ENCODE peak calls at places on chromosomes 7 and 10, in nine cellular contexts. E is transverse colon, G is esophagus muscularis mucosa, V is IMR-90, H is spleen, S is suprapubic skin, T is stomach, F is A549, X is HCT116. Q is an unnamed sample.
A peak's percentile ranks its signal among the peaks of the same experiment; 100 is the strongest.

GRCh38 chr10:17029581-17030271 is 99.9 kb downstream of the CUBN start:
- DNase-seq in G (peak; percentile 93), F (peak; percentile 41), E (peak; percentile 66), S (peak; percentile 85), V (peak; percentile 87), H (peak; percentile 82), T (peak; percentile 38), X (peak; percentile 52), Q (peak; percentile 65)

GRCh38 chr7:82429408-82429807 is 14.2 kb downstream of the CACNA2D1 start:
- DNase-seq in H (no peak), X (no peak), T (no peak), S (no peak), E (no peak), F (no peak), G (no peak), V (no peak), Q (no peak)

GRCh38 chr7:134710854-134711624 is 64.4 kb downstream of the BPGM start:
- DNase-seq in S (no peak), V (peak; percentile 43), G (no peak), F (no peak), X (no peak), E (no peak), H (no peak), T (no peak), Q (no peak)

GRCh38 chr7:66326501-66327180 is 121.5 kb downstream of the TPST1 start:
- DNase-seq in V (peak; percentile 96), X (no peak), T (no peak), E (no peak), G (no peak), F (no peak), S (no peak), H (no peak), Q (no peak)

GRCh38 chr10:30386801-30387588 is 37.9 kb upstream of the MTPAP start:
- DNase-seq in F (no peak), T (no peak), E (no peak), X (no peak), V (no peak), S (no peak), G (no peak), H (no peak), Q (no peak)

GRCh38 chr10:120776442-120776841 is 74.7 kb upstream of the WDR11 start:
- DNase-seq in E (no peak), F (no peak), H (no peak), V (no peak), G (peak; percentile 70), S (no peak), T (no peak), X (no peak), Q (no peak)

GRCh38 chr7:158276414-158277218 is 311.0 kb downstream of the PTPRN2 start:
- DNase-seq in G (no peak), F (no peak), T (no peak), X (no peak), S (peak; percentile 69), E (no peak), V (no peak), H (peak; percentile 71), Q (no peak)

GRCh38 chr7:99597762-99598501 is at the start of gene TMEM225B:
- DNase-seq in T (no peak), F (no peak), S (no peak), E (no peak), V (no peak), X (no peak), G (peak; percentile 55), H (no peak), Q (no peak)

GRCh38 chr7:85595639-85596268 is 408.9 kb upstream of the SEMA3D start:
- DNase-seq in T (no peak), G (no peak), S (no peak), X (no peak), H (no peak), F (no peak), V (peak; percentile 75), E (no peak), Q (no peak)

GRCh38 chr7:81491573-81491972 is 278.3 kb downstream of the HGF start:
- DNase-seq in E (no peak), G (no peak), S (no peak), X (no peak), T (no peak), F (no peak), V (no peak), H (no peak), Q (no peak)

GRCh38 chr10:93071177-93071472 is 2.6 kb upstream of the CYP26A1 start:
- DNase-seq in H (no peak), G (peak; percentile 68), F (no peak), T (no peak), E (no peak), X (no peak), V (no peak), S (no peak), Q (no peak)

GRCh38 chr7:137975768-137976167 is 26.1 kb downstream of the CREB3L2 start:
- DNase-seq in S (no peak), V (peak; percentile 70), T (no peak), H (no peak), G (no peak), X (no peak), E (no peak), F (no peak), Q (peak; percentile 55)

GRCh38 chr10:95830044-95830443 is 74.1 kb downstream of the ENTPD1 start:
- DNase-seq in H (no peak), E (no peak), S (no peak), T (no peak), V (no peak), F (no peak), X (no peak), G (no peak), Q (no peak)

GRCh38 chr7:16028103-16028502 is 341.6 kb upstream of the MEOX2 start:
- DNase-seq in X (no peak), F (no peak), H (no peak), V (peak; percentile 95), E (no peak), T (no peak), G (no peak), S (no peak), Q (no peak)

GRCh38 chr10:82887488-82887887 is 1012.5 kb downstream of the NRG3 start:
- DNase-seq in T (peak; percentile 42), H (no peak), F (no peak), V (no peak), E (no peak), S (no peak), X (no peak), G (no peak), Q (no peak)

GRCh38 chr7:130180571-130180971 is 24.6 kb downstream of the TMEM209 start:
- DNase-seq in F (no peak), T (no peak), X (no peak), G (no peak), H (no peak), V (peak; percentile 85), S (no peak), E (no peak), Q (no peak)

GRCh38 chr7:50552139-50552538 is 13.1 kb downstream of the DDC start:
- DNase-seq in X (no peak), T (no peak), F (no peak), V (no peak), H (no peak), S (no peak), E (no peak), G (no peak), Q (no peak)

GRCh38 chr10:16520900-16521299 is 779 bp downstream of the C1QL3 start:
- DNase-seq in F (no peak), G (no peak), X (no peak), T (peak; percentile 32), V (peak; percentile 12), S (no peak), E (no peak), H (peak; percentile 75), Q (no peak)

GRCh38 chr7:35716038-35716803 is 21.3 kb upstream of the HERPUD2 start:
- DNase-seq in V (peak; percentile 54), T (peak; percentile 59), G (no peak), X (no peak), H (no peak), E (no peak), F (no peak), S (no peak), Q (no peak)

GRCh38 chr10:121926669-121927360 is 1.0 kb downstream of the ATE1 start:
- DNase-seq in T (no peak), S (no peak), X (no peak), H (no peak), G (no peak), E (no peak), F (peak; percentile 31), V (no peak), Q (no peak)

GRCh38 chr10:4512557-4513286 is 313.3 kb upstream of the AKR1E2 start:
- DNase-seq in S (no peak), F (peak; percentile 33), T (peak; percentile 37), G (no peak), E (peak; percentile 44), V (peak; percentile 71), X (peak; percentile 36), H (no peak), Q (peak; percentile 60)

GRCh38 chr10:109784236-109784635 is 139.1 kb downstream of the XPNPEP1 start:
- DNase-seq in E (no peak), T (no peak), S (no peak), H (no peak), F (no peak), G (no peak), V (no peak), X (no peak), Q (no peak)

GRCh38 chr10:119165171-119166110 is at the start of gene SFXN4:
- DNase-seq in T (peak; percentile 83), X (peak; percentile 44), V (peak; percentile 24), H (peak; percentile 96), S (peak; percentile 87), G (peak; percentile 94), F (peak; percentile 57), E (peak; percentile 85), Q (peak; percentile 81)
- TF ChIP-seq CTCF in T (no peak), X (no peak), V (no peak), H (peak; percentile 34), S (no peak), G (peak; percentile 9), F (no peak), E (no peak), Q (peak; percentile 13)

GRCh38 chr7:22269057-22269456 is 87.9 kb downstream of the RAPGEF5 start:
- DNase-seq in V (no peak), X (no peak), T (no peak), G (no peak), E (no peak), H (no peak), F (no peak), S (no peak), Q (no peak)
- H3K27ac ChIP-seq in V (no peak overlapping the region), X (no peak overlapping the region), T (no peak overlapping the region), G (no peak overlapping the region), E (peak overlapping the region; percentile 49), H (no peak overlapping the region), F (no peak overlapping the region), S (no peak overlapping the region), Q (no peak overlapping the region)

DNA sequence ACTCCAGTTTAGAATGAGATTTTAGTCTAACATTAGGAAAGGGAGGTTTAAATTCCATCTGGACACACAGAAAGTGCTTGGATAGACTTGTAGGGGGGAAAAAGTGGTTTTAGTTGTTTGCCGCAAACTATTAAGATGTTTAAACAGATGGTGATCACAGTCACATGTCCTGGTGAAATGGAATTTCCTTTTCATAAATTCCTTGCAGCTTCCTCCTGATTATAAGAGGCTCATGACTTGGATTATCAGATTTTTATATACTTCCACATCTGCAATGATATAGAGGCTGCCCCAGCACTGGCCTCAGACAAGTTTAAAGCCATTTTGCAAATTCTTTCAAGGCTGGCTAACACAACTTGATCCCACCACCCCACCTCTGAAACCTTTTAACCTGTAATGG is 106.4 kb upstream of the ARMC3 start:
- DNase-seq in G (no peak), V (peak; percentile 86), H (no peak), T (no peak), S (no peak), X (no peak), F (no peak), E (no peak), Q (no peak)
- TF ChIP-seq POLR2A in G (no peak), V (no peak), H (no peak), T (no peak), S (no peak), X (no peak), F (no peak), E (no peak), Q (no peak)

GRCh38 chr10:31467791-31468535 is 148.9 kb downstream of the ZEB1 start:
- DNase-seq in F (no peak), E (peak; percentile 13), V (no peak), T (peak; percentile 47), H (no peak), S (no peak), X (peak; percentile 57), G (no peak), Q (no peak)
- TF ChIP-seq CTCF in F (no peak), E (peak; percentile 39), V (peak; percentile 31), T (no peak), H (no peak), S (peak; percentile 35), X (peak; percentile 94), G (no peak), Q (no peak)